ENCODE peak calls at places on chromosomes 12 and 14, in four cellular contexts. A is astrocyte of the spinal cord, D is putamen, H is HT1080. U is an unnamed sample.

GRCh38 chr12:97276198-97276580 is 186.4 kb upstream of the RMST start:
- DNase-seq in A (no peak), H (no peak), D (peak), U (no peak)

GRCh38 chr12:26614217-26614616 is 218.8 kb downstream of the ITPR2 start:
- DNase-seq in A (no peak), H (peak), D (no peak), U (peak)

GRCh38 chr12:24025153-24025798 is 75.8 kb upstream of the SOX5 start:
- DNase-seq in H (no peak), D (no peak), A (peak), U (peak)

GRCh38 chr12:122884860-122885259 is 11.1 kb downstream of the VPS37B start:
- DNase-seq in H (no peak), A (no peak), D (no peak), U (no peak)

GRCh38 chr12:7150841-7151240 is 20.7 kb downstream of the CLSTN3 start:
- DNase-seq in H (no peak), A (no peak), D (no peak), U (no peak)

GRCh38 chr14:59920378-59920683 is 387 bp downstream of the LRRC9 start:
- DNase-seq in A (no peak), H (no peak), D (no peak), U (no peak)

GRCh38 chr14:78987006-78987405 is 816.8 kb downstream of the NRXN3 start:
- DNase-seq in H (no peak), D (no peak), A (no peak), U (no peak)

GRCh38 chr14:105884808-105885281 is 358.5 kb downstream of the TMEM121 start:
- DNase-seq in A (no peak), D (no peak), H (no peak), U (no peak)

GRCh38 chr14:64733321-64733720 is 29.1 kb downstream of the PLEKHG3 start:
- DNase-seq in H (no peak), A (no peak), D (no peak), U (no peak)

GRCh38 chr12:109462868-109463692 is 14.0 kb downstream of the KCTD10 start:
- DNase-seq in D (no peak), H (peak), A (peak), U (peak)

GRCh38 chr12:118773956-118774723 is 207.2 kb upstream of the SRRM4 start:
- DNase-seq in D (peak), H (no peak), A (no peak), U (no peak)